ENCODE peak calls at places on chromosomes 12 and 14, in four cellular contexts. H is HFFc6; O is CD4-positive, alpha-beta T cell; C is T47D. B is an unnamed sample.

GRCh38 chr12:92136021-92136735 is 9.5 kb downstream of the BTG1 start:
- DNase-seq in H (no peak), O (no peak), C (no peak), B (no peak)

GRCh38 chr12:21276826-21277225 is 57.9 kb downstream of the SLCO1A2 start:
- DNase-seq in H (no peak), O (no peak), C (no peak), B (no peak)

GRCh38 chr14:103541944-103542544 is 13.0 kb downstream of the TRMT61A start:
- DNase-seq in H (no peak), O (no peak), C (no peak), B (no peak)

GRCh38 chr14:65357091-65357490 is 55.4 kb upstream of the FUT8 start:
- DNase-seq in H (peak), O (no peak), C (no peak), B (no peak)

GRCh38 chr14:105223260-105223659 is 25.1 kb upstream of the BTBD6 start:
- DNase-seq in H (no peak), O (no peak), C (no peak), B (no peak)

GRCh38 chr12:12979731-12980259 is 20.3 kb downstream of the HEBP1 start:
- DNase-seq in H (peak), O (no peak), C (no peak), B (peak)

GRCh38 chr14:93832665-93833064 is 44.4 kb upstream of the PRIMA1 start:
- DNase-seq in H (no peak), O (no peak), C (peak), B (no peak)

GRCh38 chr12:47458273-47458672 is 247.6 kb downstream of the RPAP3 start:
- DNase-seq in H (no peak), O (no peak), C (no peak), B (peak)

GRCh38 chr12:1013618-1014489 is 22.8 kb downstream of the ERC1 start:
- DNase-seq in H (peak), O (no peak), C (no peak), B (no peak)